ENCODE peak calls at places on chromosomes 6 and 20, in five cellular contexts. H, I, N, B and J are unnamed samples.

GRCh38 chr6:14713008-14713452 is 532.8 kb upstream of the JARID2 start:
- DNase-seq in I (peak), H (no peak), N (peak), B (no peak), J (no peak)

GRCh38 chr6:158474961-158475343 is 84.9 kb upstream of the TMEM181 start:
- DNase-seq in I (peak), N (no peak), H (no peak), B (peak), J (no peak)

GRCh38 chr6:43436577-43437282 is 9.4 kb downstream of the ABCC10 start:
- DNase-seq in N (no peak), I (peak), H (peak), B (peak), J (no peak)

GRCh38 chr6:161233986-161234620 is 39.8 kb downstream of the AGPAT4 start:
- DNase-seq in H (peak), N (peak), I (peak), B (peak), J (no peak)

GRCh38 chr6:56259682-56260081 is 12.3 kb upstream of the COL21A1 start:
- DNase-seq in N (peak), I (peak), H (no peak), B (no peak), J (no peak)

GRCh38 chr6:143695106-143696059 is 17.6 kb downstream of the PHACTR2 start:
- DNase-seq in N (no peak), B (no peak), I (no peak), H (no peak), J (no peak)

GRCh38 chr6:85240787-85241186 is 209.1 kb upstream of the NT5E start:
- DNase-seq in H (no peak), I (no peak), N (no peak), B (no peak), J (no peak)

GRCh38 chr6:161546632-161547031 is 272.8 kb upstream of the AGPAT4 start:
- DNase-seq in N (no peak), B (no peak), H (no peak), I (no peak), J (no peak)

GRCh38 chr6:118318648-118319047 is 229.4 kb upstream of the PLN start:
- DNase-seq in N (no peak), B (no peak), I (no peak), H (no peak), J (no peak)

GRCh38 chr6:24761193-24761835 is 13.4 kb upstream of the GMNN start:
- DNase-seq in B (no peak), H (no peak), I (no peak), N (no peak), J (no peak)

DNA sequence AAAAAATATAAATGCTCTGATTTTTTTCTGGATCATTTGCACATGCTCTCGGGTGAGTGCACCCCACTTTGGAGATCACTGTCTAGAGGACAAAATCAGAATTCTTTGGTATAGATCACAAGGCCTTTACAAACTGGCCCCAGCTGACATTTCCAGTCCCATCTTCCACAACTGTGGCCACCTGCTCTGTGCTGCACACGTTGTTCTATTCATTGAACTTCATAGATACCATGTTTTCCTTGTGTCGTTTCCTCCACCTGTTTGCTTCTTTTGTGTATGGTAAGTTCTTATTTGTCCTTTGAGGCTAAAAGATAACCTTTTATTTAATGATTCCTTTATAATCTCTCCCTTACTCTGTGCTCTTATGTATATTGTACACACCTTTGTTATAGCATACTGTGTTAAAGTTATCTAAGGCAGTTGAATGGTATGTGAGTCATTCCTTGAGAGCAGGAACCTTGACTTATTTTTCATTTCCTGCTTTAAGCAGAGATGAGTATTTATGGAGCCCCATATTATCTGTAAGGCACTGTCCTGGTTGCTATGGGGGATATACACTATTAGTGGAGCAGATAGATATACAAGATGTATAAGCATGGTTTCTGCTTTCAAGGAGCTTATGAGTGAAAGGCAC is 12.0 kb upstream of the SLC17A5 start:
- DNase-seq in B (no peak), N (no peak), H (no peak), I (no peak), J (no peak)
- TF ChIP-seq CTCF in B (no peak), N (no peak), H (no peak), I (no peak), J (no peak)

GRCh38 chr20:20367681-20368413 is at the start of gene INSM1:
- DNase-seq in I (no peak), N (no peak), B (no peak), H (no peak), J (peak)

GRCh38 chr20:20371133-20371532 is 3.2 kb downstream of the INSM1 start:
- DNase-seq in B (no peak), I (no peak), H (no peak), N (no peak), J (no peak)

GRCh38 chr20:20370087-20370575 is 2.2 kb downstream of the INSM1 start:
- DNase-seq in I (no peak), B (no peak), H (no peak), N (no peak), J (no peak)

GRCh38 chr20:20368414-20369352 is 779 bp downstream of the INSM1 start:
- DNase-seq in I (no peak), H (no peak), N (no peak), B (no peak), J (peak)

GRCh38 chr20:20369353-20370086 is 1.6 kb downstream of the INSM1 start:
- DNase-seq in I (no peak), N (no peak), H (no peak), B (no peak), J (peak)
- TF ChIP-seq CTCF in I (no peak), N (no peak), H (no peak), B (no peak), J (no peak)

GRCh38 chr20:62311832-62312661 is 9.2 kb downstream of the ADRM1 start:
- DNase-seq in B (no peak), I (no peak), N (no peak), H (no peak), J (no peak)

GRCh38 chr20:62313021-62313420 is 10.2 kb downstream of the ADRM1 start:
- DNase-seq in N (no peak), I (no peak), B (no peak), H (no peak), J (no peak)

GRCh38 chr20:62313460-62314338 is 10.9 kb downstream of the ADRM1 start:
- DNase-seq in H (no peak), I (no peak), B (no peak), N (no peak), J (no peak)

GRCh38 chr20:62311150-62311549 is 8.4 kb downstream of the ADRM1 start:
- DNase-seq in H (no peak), I (no peak), N (no peak), B (no peak), J (no peak)

GRCh38 chr20:62312662-62312977 is 9.8 kb downstream of the ADRM1 start:
- DNase-seq in H (no peak), B (no peak), I (no peak), N (no peak), J (no peak)
- TF ChIP-seq CTCF in H (no peak), B (no peak), I (no peak), N (no peak), J (no peak)

GRCh38 chr6:169501777-169502313 is 200.0 kb downstream of the WDR27 start:
- DNase-seq in B (no peak), N (no peak), H (no peak), I (no peak), J (no peak)

GRCh38 chr6:169501128-169501527 is 200.7 kb downstream of the WDR27 start:
- DNase-seq in B (no peak), I (no peak), N (no peak), H (no peak), J (no peak)

GRCh38 chr6:169503556-169503955 is 198.3 kb downstream of the WDR27 start:
- DNase-seq in N (no peak), H (no peak), B (no peak), I (peak), J (no peak)

GRCh38 chr6:169500688-169501087 is 201.1 kb downstream of the WDR27 start:
- DNase-seq in H (no peak), B (no peak), N (no peak), I (no peak), J (no peak)

GRCh38 chr6:169502445-169502844 is 199.4 kb downstream of the WDR27 start:
- DNase-seq in I (no peak), B (no peak), N (no peak), H (no peak), J (no peak)
- TF ChIP-seq CTCF in I (no peak), B (no peak), N (no peak), H (no peak), J (no peak)

DNA sequence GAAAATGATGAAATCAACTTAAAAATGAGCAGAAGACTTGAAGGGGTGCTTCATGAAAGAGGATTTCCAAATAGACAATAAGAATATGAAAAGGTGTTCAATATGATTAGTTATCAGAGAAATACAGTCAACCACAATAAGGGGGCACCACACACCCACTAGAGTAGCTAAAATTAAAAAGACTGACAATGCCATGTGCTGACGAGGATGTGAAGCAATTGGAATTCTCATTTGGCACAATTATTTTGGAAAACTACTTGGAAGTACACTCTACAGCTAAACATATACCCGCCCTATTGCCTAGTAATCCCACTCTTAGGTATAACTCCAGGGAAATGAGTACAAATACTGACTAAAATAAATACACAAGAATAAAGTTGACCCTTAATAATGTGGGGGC is 45.0 kb downstream of the MOCS1 start:
- DNase-seq in N (no peak), I (no peak), H (no peak), B (no peak), J (no peak)
- TF ChIP-seq CTCF in N (no peak), I (no peak), H (no peak), B (no peak), J (no peak)

GRCh38 chr6:33704215-33704817 is 7.2 kb downstream of the UQCC2 start:
- DNase-seq in N (no peak), I (no peak), H (no peak), B (no peak), J (no peak)

GRCh38 chr6:33705268-33705885 is 6.1 kb downstream of the UQCC2 start:
- DNase-seq in H (no peak), I (no peak), N (no peak), B (no peak), J (no peak)

GRCh38 chr6:33700391-33701050 is 11.0 kb downstream of the UQCC2 start:
- DNase-seq in I (peak), B (peak), H (no peak), N (no peak), J (peak)

GRCh38 chr6:33699739-33700138 is 11.8 kb downstream of the UQCC2 start:
- DNase-seq in I (no peak), B (no peak), H (no peak), N (no peak), J (no peak)

GRCh38 chr6:33702345-33702977 is 9.0 kb downstream of the UQCC2 start:
- DNase-seq in H (no peak), N (peak), I (peak), B (peak), J (no peak)
- TF ChIP-seq CTCF in H (peak), N (peak), I (peak), B (peak), J (peak)

DNA sequence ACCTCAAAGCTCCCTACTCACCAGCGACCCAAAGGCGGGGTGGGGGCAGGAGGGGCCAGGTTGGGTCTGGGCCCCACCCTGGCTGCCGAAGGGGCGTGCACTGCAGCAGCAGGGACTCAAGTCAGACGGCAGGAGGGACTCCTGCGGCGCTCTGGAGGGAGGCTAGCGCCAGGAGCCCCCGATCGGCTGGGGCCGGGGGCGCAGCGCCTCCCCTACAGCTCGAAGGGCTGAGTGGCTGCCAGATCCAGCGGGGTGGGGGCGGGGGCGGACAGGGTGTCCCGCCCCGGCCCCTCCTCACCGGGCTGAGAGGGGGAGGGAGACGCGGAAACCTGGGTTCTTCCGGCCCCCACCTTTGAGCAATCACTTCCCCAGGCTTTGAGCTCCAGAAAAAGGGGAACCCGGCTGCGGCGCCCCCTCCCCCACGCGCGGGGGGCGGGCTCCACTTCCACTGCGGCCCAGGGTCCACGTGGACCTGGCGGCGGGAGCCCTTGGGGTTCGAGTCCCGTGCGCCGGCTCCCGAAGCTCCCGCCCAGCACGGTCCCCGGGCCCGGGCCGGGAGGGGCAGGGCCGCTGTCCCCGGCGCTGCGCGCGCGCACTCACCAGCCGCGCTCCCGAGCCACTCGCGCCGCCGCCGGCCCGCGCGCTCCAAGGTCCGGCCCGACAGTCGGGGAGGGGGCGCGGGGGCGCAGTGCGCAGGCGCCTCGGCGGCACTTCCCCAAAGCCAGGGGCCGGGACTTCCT is at the start of gene RGS19:
- DNase-seq in H (no peak), B (no peak), N (no peak), I (peak), J (peak)
- TF ChIP-seq CTCF in H (no peak), B (no peak), N (no peak), I (no peak), J (no peak)